ENCODE peak calls at places on chromosomes 1 and 21, in eight cellular contexts. N, Y, G, I, D, W, Z and H are unnamed samples.

GRCh38 chr1:2514863-2515762 is 11.3 kb downstream of the PANK4 start:
- DNase-seq in G (no peak), Z (no peak), D (no peak), Y (no peak), W (no peak), N (no peak), I (no peak), H (no peak)

GRCh38 chr1:171644805-171645483 is 7.5 kb downstream of the MYOC start:
- DNase-seq in D (peak), Z (peak), W (peak), Y (peak), G (peak), I (no peak), N (peak), H (peak)

GRCh38 chr21:45971487-45972352 is 9.8 kb upstream of the COL6A1 start:
- DNase-seq in I (no peak), G (no peak), Z (peak), Y (peak), D (peak), W (no peak), N (peak), H (peak)

GRCh38 chr1:112735752-112736151 is 20.6 kb upstream of the PPM1J start:
- DNase-seq in Z (no peak), G (no peak), Y (peak), D (peak), W (no peak), N (peak), I (no peak), H (no peak)

GRCh38 chr1:201773764-201774163 is 55.2 kb upstream of the IPO9 start:
- DNase-seq in W (no peak), Z (no peak), N (no peak), I (no peak), Y (peak), G (no peak), D (no peak), H (no peak)

GRCh38 chr1:228298471-228298870 is 90.6 kb downstream of the OBSCN start:
- DNase-seq in N (no peak), W (no peak), Y (no peak), G (no peak), D (no peak), Z (no peak), I (no peak), H (no peak)

GRCh38 chr1:22142315-22143064 is 407 bp downstream of the WNT4 start:
- DNase-seq in I (no peak), Y (peak), N (no peak), Z (no peak), D (peak), W (no peak), G (no peak), H (peak)

GRCh38 chr21:43204638-43205037 is 35.8 kb downstream of the CRYAA start:
- DNase-seq in D (no peak), W (no peak), Z (no peak), I (no peak), Y (no peak), N (no peak), G (no peak), H (no peak)

GRCh38 chr1:209364716-209365115 is 218.8 kb upstream of the CAMK1G start:
- DNase-seq in Z (no peak), W (no peak), D (no peak), I (no peak), G (no peak), N (no peak), Y (no peak), H (no peak)

GRCh38 chr1:16006552-16007485 is 2.8 kb downstream of the SRARP start:
- DNase-seq in Z (no peak), I (no peak), Y (peak), W (peak), D (peak), N (no peak), G (peak), H (no peak)

GRCh38 chr1:41354956-41355355 is 6.3 kb upstream of the FOXO6 start:
- DNase-seq in N (no peak), I (peak), G (no peak), Y (no peak), Z (no peak), W (no peak), D (no peak), H (no peak)

GRCh38 chr1:209929751-209930150 is 8.3 kb upstream of the SYT14 start:
- DNase-seq in D (no peak), G (no peak), I (no peak), N (no peak), Y (peak), W (no peak), Z (peak), H (no peak)

GRCh38 chr1:51300270-51300669 is 30.1 kb downstream of the TTC39A start:
- DNase-seq in N (no peak), Z (no peak), D (no peak), I (no peak), W (no peak), Y (no peak), G (no peak), H (no peak)

GRCh38 chr1:25774921-25775774 is 24.8 kb upstream of the SELENON start:
- DNase-seq in W (peak), D (no peak), Z (no peak), I (no peak), Y (no peak), N (no peak), G (no peak), H (peak)

GRCh38 chr1:231093158-231093922 is 53.3 kb upstream of the FAM89A start:
- DNase-seq in N (no peak), Y (peak), W (no peak), G (no peak), D (peak), Z (no peak), I (no peak), H (peak)

GRCh38 chr1:87632232-87632631 is 303.6 kb downstream of the LMO4 start:
- DNase-seq in D (no peak), Y (no peak), W (no peak), I (no peak), Z (no peak), N (no peak), G (no peak), H (no peak)

GRCh38 chr1:230744382-230744781 is 2.8 kb upstream of the CAPN9 start:
- DNase-seq in D (peak), Z (no peak), W (no peak), G (no peak), I (no peak), Y (peak), N (peak), H (no peak)

GRCh38 chr1:151184211-151184610 is 5.8 kb downstream of the VPS72 start:
- DNase-seq in Y (no peak), N (no peak), W (no peak), D (no peak), G (no peak), I (no peak), Z (no peak), H (no peak)

GRCh38 chr1:177585492-177586220 is 384.2 kb downstream of the SEC16B start:
- DNase-seq in Y (peak), W (no peak), N (no peak), I (no peak), D (peak), G (no peak), Z (no peak), H (no peak)

GRCh38 chr1:79714664-79715063 is 708.1 kb upstream of the ADGRL4 start:
- DNase-seq in Z (no peak), W (no peak), D (no peak), I (no peak), N (no peak), G (no peak), Y (no peak), H (no peak)

GRCh38 chr1:218494449-218494852 is 149.3 kb downstream of the TGFB2 start:
- DNase-seq in I (no peak), D (peak), Z (no peak), G (peak), W (no peak), N (no peak), Y (no peak), H (no peak)

GRCh38 chr1:55061706-55062321 is 22.5 kb downstream of the PCSK9 start:
- DNase-seq in Y (no peak), Z (no peak), W (no peak), I (no peak), G (no peak), D (no peak), N (no peak), H (no peak)

GRCh38 chr1:13798120-13798519 is 98.1 kb downstream of the PRDM2 start:
- DNase-seq in W (no peak), I (no peak), G (no peak), Y (no peak), D (no peak), Z (no peak), N (no peak), H (no peak)

GRCh38 chr1:81803423-81804103 is 2.8 kb downstream of the ADGRL2 start:
- DNase-seq in G (no peak), N (no peak), I (no peak), D (peak), Y (peak), W (no peak), Z (no peak), H (peak)

GRCh38 chr1:64073705-64074104 is 129.7 kb upstream of the UBE2U start:
- DNase-seq in D (no peak), N (no peak), Z (no peak), W (no peak), Y (peak), I (no peak), G (no peak), H (no peak)

GRCh38 chr1:188154196-188154595 is 1325.4 kb downstream of the PLA2G4A start:
- DNase-seq in Y (no peak), D (no peak), I (no peak), W (no peak), N (no peak), Z (no peak), G (no peak), H (no peak)

GRCh38 chr21:33238565-33239255 is 9.0 kb downstream of the IFNAR2 start:
- DNase-seq in N (no peak), Y (no peak), Z (no peak), G (peak), D (no peak), I (no peak), W (peak), H (no peak)

GRCh38 chr1:36889478-36889845 is 144.9 kb downstream of the GRIK3 start:
- DNase-seq in Y (no peak), G (no peak), W (no peak), N (no peak), Z (no peak), D (no peak), I (peak), H (no peak)
- TF ChIP-seq CTCF in Y (no peak), G (no peak), W (no peak), N (no peak), Z (no peak), D (no peak), I (no peak), H (no peak)

GRCh38 chr1:59569198-59569597 is 245.6 kb upstream of the HOOK1 start:
- DNase-seq in Y (no peak), N (no peak), I (no peak), W (no peak), D (no peak), Z (no peak), G (no peak), H (no peak)

GRCh38 chr1:59565611-59566410 is 248.9 kb upstream of the HOOK1 start:
- DNase-seq in W (no peak), D (peak), G (no peak), Z (peak), I (no peak), Y (no peak), N (peak), H (no peak)

GRCh38 chr1:59564192-59564891 is 250.4 kb upstream of the HOOK1 start:
- DNase-seq in D (no peak), Y (peak), I (no peak), W (no peak), N (no peak), Z (no peak), G (no peak), H (no peak)

GRCh38 chr1:59570524-59570923 is 244.2 kb upstream of the HOOK1 start:
- DNase-seq in Y (no peak), I (no peak), N (no peak), G (peak), Z (no peak), D (peak), W (peak), H (no peak)

DNA sequence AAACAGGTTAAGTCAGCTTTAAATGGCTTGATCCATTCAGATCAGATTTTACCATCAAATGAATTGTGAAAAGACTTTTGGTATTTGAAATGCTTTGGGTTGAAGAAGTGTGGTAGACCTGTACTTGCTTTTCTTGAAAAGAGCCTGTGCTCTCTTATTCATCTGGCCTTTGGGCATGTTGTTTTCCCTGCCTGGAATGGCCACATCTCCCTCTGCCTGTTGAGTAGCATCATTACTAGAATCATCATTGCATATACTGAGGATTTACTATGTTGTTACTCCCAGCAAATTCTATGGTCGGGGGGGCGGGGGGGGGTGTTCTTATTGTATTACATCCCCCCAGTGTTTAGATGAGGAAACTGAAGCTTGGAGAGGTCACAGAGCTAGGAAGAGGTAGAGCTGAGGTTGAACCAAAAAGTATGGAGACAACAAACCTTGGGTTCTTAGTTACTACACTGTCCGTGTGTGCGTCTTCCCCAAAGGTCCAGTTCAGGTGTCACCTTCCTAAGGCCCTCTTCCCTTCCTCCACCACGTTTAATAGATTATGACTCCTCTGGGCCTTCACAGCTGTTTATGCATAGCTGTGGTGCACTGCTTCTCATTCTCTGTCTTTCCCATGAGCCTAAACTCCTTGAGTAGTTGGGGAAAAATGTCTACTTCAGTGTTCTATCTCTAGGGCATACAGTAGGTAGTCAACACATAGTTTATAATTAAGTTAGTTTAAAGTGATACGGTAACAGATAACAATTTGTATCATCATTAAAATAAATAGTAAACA is 246.4 kb upstream of the HOOK1 start:
- DNase-seq in N (no peak), Y (peak), D (no peak), W (no peak), G (no peak), Z (no peak), I (no peak), H (no peak)
- TF ChIP-seq CTCF in N (peak), Y (no peak), D (no peak), W (no peak), G (no peak), Z (no peak), I (no peak), H (no peak)

DNA sequence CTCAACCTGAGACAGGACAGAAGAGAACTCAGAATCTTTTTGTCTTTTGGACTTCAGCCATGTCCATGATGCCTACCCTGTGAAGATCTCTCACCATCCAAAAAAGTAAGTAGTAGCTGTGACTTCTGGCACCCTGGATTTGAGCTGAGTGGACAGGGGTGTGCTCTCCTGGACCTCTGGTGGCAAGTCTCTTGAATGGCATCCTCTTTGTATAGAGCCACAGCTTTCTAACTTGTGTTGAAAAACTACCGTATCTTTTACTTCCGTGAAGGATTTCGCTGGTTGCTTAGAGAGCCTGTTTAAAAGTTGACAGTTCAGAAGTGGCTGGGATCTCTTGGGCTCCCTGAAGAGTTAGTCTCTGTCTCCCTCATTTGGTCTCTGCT is 1.8 kb downstream of the MFN2 start:
- DNase-seq in D (no peak), Y (no peak), Z (no peak), N (no peak), G (no peak), W (no peak), I (no peak), H (no peak)
- TF ChIP-seq CTCF in D (peak), Y (no peak), Z (peak), N (peak), G (no peak), W (no peak), I (no peak), H (peak)

DNA sequence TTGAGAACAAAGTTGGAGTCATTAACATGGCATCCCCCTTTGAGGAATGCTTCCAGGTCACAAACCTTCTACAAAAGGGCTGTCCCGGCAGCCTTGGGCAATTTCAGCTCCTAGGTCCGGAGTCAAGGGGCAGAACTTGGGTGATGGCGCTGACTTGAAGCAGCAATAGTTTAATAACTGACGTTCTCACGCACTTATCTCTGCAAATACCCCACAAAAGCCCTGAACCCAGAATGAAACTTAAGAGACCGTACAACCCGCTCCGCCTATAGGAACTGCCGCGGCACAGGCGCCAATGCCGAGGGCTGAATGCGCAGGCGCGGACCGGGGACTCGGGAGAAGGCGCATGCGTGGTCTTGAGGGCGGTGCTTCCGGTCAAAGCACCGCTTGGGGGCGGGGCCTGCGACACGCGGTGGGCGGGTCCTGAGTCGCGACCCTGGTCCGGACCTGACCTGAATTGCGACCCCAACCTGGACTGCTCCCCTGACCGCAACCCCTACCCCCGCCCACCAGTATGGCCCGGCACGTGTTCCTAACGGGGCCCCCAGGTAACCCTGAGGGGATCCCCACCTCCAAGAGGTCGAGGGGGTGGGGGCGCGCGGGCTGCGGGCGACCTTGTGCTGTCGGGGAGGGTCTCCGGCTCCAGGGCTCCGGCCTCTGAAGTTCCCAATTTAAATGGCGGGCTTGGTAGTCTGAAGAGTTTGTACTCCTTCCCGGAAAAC is at the start of gene NTPCR:
- DNase-seq in W (peak), D (peak), G (peak), Y (peak), N (peak), Z (peak), I (no peak), H (peak)
- TF ChIP-seq CTCF in W (no peak), D (no peak), G (no peak), Y (peak), N (peak), Z (peak), I (no peak), H (no peak)

GRCh38 chr1:156970017-156970416 is 49.6 kb downstream of the LRRC71 start:
- DNase-seq in W (peak), D (no peak), I (no peak), N (no peak), Y (no peak), Z (no peak), G (no peak), H (no peak)
- TF ChIP-seq CTCF in W (peak), D (peak), I (no peak), N (peak), Y (peak), Z (no peak), G (peak), H (peak)

DNA sequence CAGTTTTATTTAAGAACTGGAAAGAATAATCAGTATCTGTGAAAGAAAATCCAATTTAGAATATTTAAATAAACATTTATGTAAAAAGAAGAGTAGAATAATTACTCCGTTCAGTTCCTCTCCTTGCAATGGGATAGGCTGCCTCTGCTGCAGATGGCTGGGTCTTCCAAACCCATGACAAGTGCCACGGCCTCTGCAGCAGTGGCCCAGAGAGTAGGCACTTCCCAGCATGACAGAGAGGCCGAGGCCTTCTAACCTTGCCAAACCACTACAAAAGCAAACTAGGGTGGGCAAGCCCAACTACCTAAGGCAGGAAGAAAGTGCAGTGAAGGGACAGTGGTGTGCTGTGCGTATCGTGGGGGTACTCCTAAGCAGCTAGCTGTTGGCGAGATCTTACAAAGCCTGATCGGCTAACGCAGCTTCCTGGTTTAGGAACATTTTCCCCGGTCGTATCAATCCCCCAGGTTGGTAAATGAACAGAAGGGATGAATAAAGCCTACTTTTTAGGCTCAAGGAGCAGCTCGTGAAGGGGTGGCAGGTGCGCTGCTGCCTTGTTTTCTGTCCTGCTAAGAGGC is 14.5 kb downstream of the ICMT start:
- DNase-seq in W (no peak), D (no peak), N (no peak), I (no peak), Y (no peak), G (no peak), Z (no peak), H (no peak)
- TF ChIP-seq CTCF in W (no peak), D (no peak), N (no peak), I (no peak), Y (no peak), G (no peak), Z (no peak), H (no peak)

GRCh38 chr1:175376194-175376593 is 183.6 kb upstream of the KIAA0040 start:
- DNase-seq in Z (no peak), D (peak), I (no peak), W (peak), Y (no peak), N (no peak), G (peak), H (no peak)
- TF ChIP-seq CTCF in Z (no peak), D (peak), I (no peak), W (peak), Y (no peak), N (no peak), G (peak), H (no peak)

GRCh38 chr21:28742527-28742926 is 250.2 kb downstream of the LTN1 start:
- DNase-seq in N (no peak), Y (peak), G (no peak), Z (no peak), W (no peak), D (peak), I (no peak), H (no peak)
- TF ChIP-seq CTCF in N (peak), Y (peak), G (peak), Z (peak), W (peak), D (no peak), I (no peak), H (no peak)